ENCODE peak calls at places on chromosomes 13 and 19, in eight cellular contexts. W is IMR-90, J is tibial artery, T is stomach, P is OCI-LY7, Y is brain microvascular endothelial cell, Q is AG10803, Z is suprapubic skin. K is an unnamed sample.

GRCh38 chr19:55258476-55258827 is 365 bp downstream of the PPP6R1 start:
- DNase-seq in W (no peak), J (no peak), T (no peak), P (no peak), Y (no peak), Q (no peak), Z (peak), K (no peak)

GRCh38 chr19:24140099-24140498 is 53.1 kb downstream of the ZNF254 start:
- DNase-seq in W (peak), J (no peak), T (no peak), P (no peak), Y (peak), Q (peak), Z (no peak), K (no peak)

GRCh38 chr13:44385401-44385800 is 11.8 kb downstream of the SERP2 start:
- DNase-seq in W (no peak), J (no peak), T (no peak), P (no peak), Y (no peak), Q (peak), Z (no peak), K (no peak)

GRCh38 chr13:94419304-94419943 is 60.1 kb downstream of the DCT start:
- DNase-seq in W (peak), J (no peak), T (no peak), P (no peak), Y (peak), Q (peak), Z (no peak), K (no peak)

GRCh38 chr13:41751734-41752445 is 209.0 kb downstream of the VWA8 start:
- DNase-seq in W (no peak), J (no peak), T (no peak), P (no peak), Y (no peak), Q (no peak), Z (no peak), K (no peak)

GRCh38 chr13:99301056-99301838 is 6.0 kb downstream of the GPR183 start:
- DNase-seq in W (no peak), J (no peak), T (no peak), P (no peak), Y (no peak), Q (no peak), Z (no peak), K (no peak)

GRCh38 chr13:94080527-94080926 is 399.0 kb downstream of the DCT start:
- DNase-seq in W (no peak), J (no peak), T (no peak), P (no peak), Y (no peak), Q (no peak), Z (no peak), K (no peak)

GRCh38 chr13:113447596-113447995 is 5.7 kb downstream of the ADPRHL1 start:
- DNase-seq in W (no peak), J (no peak), T (no peak), P (no peak), Y (no peak), Q (no peak), Z (no peak), K (no peak)

GRCh38 chr19:33089061-33089460 is 8.1 kb downstream of the GPATCH1 start:
- DNase-seq in W (no peak), J (no peak), T (no peak), P (no peak), Y (no peak), Q (no peak), Z (no peak), K (no peak)

GRCh38 chr13:24511824-24512207 is 762 bp downstream of the PARP4 start:
- DNase-seq in W (no peak), J (no peak), T (no peak), P (peak), Y (no peak), Q (no peak), Z (no peak), K (no peak)

GRCh38 chr19:33373701-33374405 is at the start of gene CEBPG:
- DNase-seq in W (peak), J (no peak), T (peak), P (peak), Y (no peak), Q (peak), Z (no peak), K (peak)

GRCh38 chr19:1746401-1747284 is 6.7 kb upstream of the ONECUT3 start:
- DNase-seq in W (peak), J (no peak), T (peak), P (no peak), Y (peak), Q (peak), Z (no peak), K (no peak)

GRCh38 chr19:3554254-3555083 is 2.9 kb downstream of the MFSD12 start:
- DNase-seq in W (no peak), J (no peak), T (no peak), P (peak), Y (no peak), Q (no peak), Z (no peak), K (peak)

GRCh38 chr13:105643966-105644365 is 891.5 kb downstream of the EFNB2 start:
- DNase-seq in W (no peak), J (no peak), T (no peak), P (no peak), Y (no peak), Q (no peak), Z (no peak), K (no peak)

GRCh38 chr19:36152061-36152885 is at the start of gene COX7A1:
- DNase-seq in W (no peak), J (peak), T (no peak), P (no peak), Y (peak), Q (peak), Z (peak), K (no peak)
- H3K4me3 ChIP-seq in W (peak), J (peak), T (peak), P (no peak), Y (peak), Q (peak), Z (peak), K (no peak)

GRCh38 chr19:43779147-43779819 is 1.5 kb downstream of the KCNN4 start:
- DNase-seq in W (no peak), J (no peak), T (peak), P (no peak), Y (no peak), Q (no peak), Z (no peak), K (no peak)
- H3K4me3 ChIP-seq in W (no peak), J (no peak), T (peak), P (peak), Y (no peak), Q (no peak), Z (peak), K (no peak)

GRCh38 chr19:18328340-18329034 is 5.6 kb upstream of the LSM4 start:
- DNase-seq in W (peak), J (peak), T (peak), P (peak), Y (peak), Q (peak), Z (peak), K (peak)
- H3K4me3 ChIP-seq in W (peak), J (peak), T (peak), P (peak), Y (peak), Q (peak), Z (peak), K (peak)

DNA sequence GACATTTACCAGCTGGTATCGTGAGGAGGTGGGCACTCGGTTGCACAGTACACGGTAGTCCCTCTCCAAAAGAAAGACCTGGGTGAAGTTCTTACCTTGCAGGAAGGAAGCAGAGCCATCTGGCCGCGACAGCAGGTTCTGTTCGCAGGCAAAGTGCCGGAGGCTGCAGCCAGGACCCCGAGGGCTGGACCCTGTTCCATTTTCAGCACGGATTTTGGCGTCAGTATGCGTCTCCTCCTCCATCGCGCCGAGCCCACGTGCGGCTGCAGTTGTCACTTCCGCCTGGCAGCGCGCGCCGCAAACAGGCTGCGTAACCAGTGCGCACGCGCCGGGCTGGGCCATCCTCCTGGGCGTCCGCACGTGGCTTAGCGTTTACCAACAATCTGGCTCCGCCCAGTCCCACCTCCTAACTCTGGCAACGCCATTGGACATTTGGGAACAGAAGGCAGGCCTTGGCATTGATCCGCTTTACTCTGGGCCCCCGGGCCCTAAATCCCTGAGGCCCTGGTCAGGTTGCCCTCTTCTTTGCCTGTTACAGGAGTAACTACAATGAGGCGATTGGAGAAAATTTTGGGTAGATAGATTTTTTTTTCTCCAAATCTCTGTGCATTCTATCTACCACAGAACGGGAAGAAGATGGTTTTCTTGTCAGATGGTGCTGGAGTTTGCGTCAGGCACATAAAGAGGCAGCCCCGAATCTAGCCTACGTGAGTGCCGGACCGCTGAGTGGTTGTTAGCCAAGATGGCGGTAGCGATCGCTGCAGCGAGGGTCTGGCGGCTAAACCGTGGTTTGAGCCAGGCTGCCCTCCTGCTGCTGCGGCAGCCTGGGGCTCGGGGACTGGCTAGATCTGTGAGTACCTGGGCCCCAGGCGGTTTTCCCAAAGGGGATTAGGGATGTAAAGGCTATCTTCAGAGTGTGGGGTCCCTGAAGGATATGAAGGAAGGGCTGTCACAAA is at the start of the genes BCKDHA and EXOSC5:
- DNase-seq in W (peak), J (peak), T (peak), P (peak), Y (peak), Q (peak), Z (peak), K (peak)
- H3K4me3 ChIP-seq in W (peak), J (peak), T (peak), P (peak), Y (peak), Q (peak), Z (peak), K (peak)

DNA sequence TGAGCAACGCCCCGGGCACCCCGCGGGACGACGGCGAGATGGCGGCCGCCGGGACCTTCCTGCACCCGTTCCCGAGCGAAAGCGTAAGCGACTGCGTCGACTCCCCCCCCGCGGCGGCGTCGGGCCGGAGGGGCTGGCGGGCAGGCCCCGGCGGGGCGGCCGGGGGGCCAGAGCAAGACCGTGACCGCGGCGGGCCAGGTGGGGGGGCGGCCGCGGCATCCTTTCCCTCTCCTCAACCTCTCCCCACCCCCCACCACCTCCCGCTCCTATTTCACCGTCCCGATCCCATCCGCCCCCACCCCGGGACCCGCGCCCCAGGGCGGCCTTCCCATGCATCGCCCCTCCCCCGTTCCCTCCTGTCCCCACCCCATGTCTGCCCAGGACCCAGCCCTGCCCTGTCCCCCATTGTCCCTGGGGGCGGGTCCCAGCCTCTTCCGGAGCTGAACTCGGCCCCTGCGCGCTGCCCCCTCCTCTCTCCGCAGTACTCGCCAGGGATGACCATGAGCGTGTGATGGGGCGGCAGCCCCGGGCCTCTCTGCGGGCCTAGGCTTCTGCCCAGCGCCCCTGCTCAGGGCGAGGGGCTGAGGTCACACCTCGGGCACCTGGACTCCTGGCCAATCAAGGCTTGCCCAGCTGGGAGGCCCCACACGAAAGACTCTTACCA is 4.1 kb downstream of the ISYNA1 start:
- DNase-seq in W (no peak), J (no peak), T (no peak), P (no peak), Y (no peak), Q (no peak), Z (no peak), K (no peak)
- H3K4me3 ChIP-seq in W (no peak), J (peak), T (peak), P (no peak), Y (peak), Q (peak), Z (peak), K (no peak)

GRCh38 chr19:38734176-38734425 is 10.2 kb downstream of the CAPN12 start:
- DNase-seq in W (no peak), J (no peak), T (no peak), P (no peak), Y (no peak), Q (no peak), Z (no peak), K (no peak)

GRCh38 chr19:38734426-38735256 is 9.6 kb downstream of the CAPN12 start:
- DNase-seq in W (no peak), J (no peak), T (peak), P (peak), Y (no peak), Q (peak), Z (no peak), K (no peak)

GRCh38 chr19:38736036-38736412 is 8.2 kb downstream of the CAPN12 start:
- DNase-seq in W (no peak), J (no peak), T (peak), P (peak), Y (no peak), Q (peak), Z (no peak), K (no peak)

GRCh38 chr19:38736413-38737280 is 7.6 kb downstream of the CAPN12 start:
- DNase-seq in W (no peak), J (no peak), T (peak), P (peak), Y (no peak), Q (peak), Z (no peak), K (peak)

GRCh38 chr19:38735257-38735686 is 9.0 kb downstream of the CAPN12 start:
- DNase-seq in W (no peak), J (no peak), T (peak), P (peak), Y (no peak), Q (no peak), Z (no peak), K (no peak)
- H3K4me3 ChIP-seq in W (no peak), J (no peak), T (peak), P (no peak), Y (no peak), Q (no peak), Z (no peak), K (no peak)